ENCODE peak calls at places on chromosomes 13 and 19, in six cellular contexts. One of them, this sample, is unnamed.

GRCh38 chr13:46797468-46798237 is 692 bp upstream of the ESD start:
- DNase-seq in activated T-cell treated with anti-CD3 and anti-CD28 coated beads for 1 hour: no peak
- DNase-seq in astrocyte of the hippocampus: no peak
- DNase-seq in epithelial cell of esophagus: no peak
- DNase-seq in HCT116: no peak
- DNase-seq in SW480: peak
- DNase-seq in this sample: no peak

GRCh38 chr19:49595819-49596404 is 4.9 kb downstream of the PRR12 start:
- DNase-seq in activated T-cell treated with anti-CD3 and anti-CD28 coated beads for 1 hour: no peak
- DNase-seq in astrocyte of the hippocampus: no peak
- DNase-seq in epithelial cell of esophagus: no peak
- DNase-seq in HCT116: no peak
- DNase-seq in SW480: no peak
- DNase-seq in this sample: no peak

GRCh38 chr19:8811315-8812172 is 20.6 kb downstream of the ZNF558 start:
- DNase-seq in activated T-cell treated with anti-CD3 and anti-CD28 coated beads for 1 hour: no peak
- DNase-seq in astrocyte of the hippocampus: no peak
- DNase-seq in epithelial cell of esophagus: no peak
- DNase-seq in HCT116: no peak
- DNase-seq in SW480: no peak
- DNase-seq in this sample: no peak

GRCh38 chr13:96179309-96179708 is 89.4 kb downstream of the HS6ST3 start:
- DNase-seq in activated T-cell treated with anti-CD3 and anti-CD28 coated beads for 1 hour: no peak
- DNase-seq in astrocyte of the hippocampus: no peak
- DNase-seq in epithelial cell of esophagus: no peak
- DNase-seq in HCT116: no peak
- DNase-seq in SW480: no peak
- DNase-seq in this sample: no peak

GRCh38 chr13:33228645-33229445 is 56.7 kb downstream of the STARD13 start:
- DNase-seq in activated T-cell treated with anti-CD3 and anti-CD28 coated beads for 1 hour: no peak
- DNase-seq in astrocyte of the hippocampus: peak
- DNase-seq in epithelial cell of esophagus: peak
- DNase-seq in HCT116: peak
- DNase-seq in SW480: peak
- DNase-seq in this sample: no peak

GRCh38 chr13:40798380-40798779 is 9.0 kb downstream of the SLC25A15 start:
- DNase-seq in activated T-cell treated with anti-CD3 and anti-CD28 coated beads for 1 hour: no peak
- DNase-seq in astrocyte of the hippocampus: no peak
- DNase-seq in epithelial cell of esophagus: no peak
- DNase-seq in HCT116: no peak
- DNase-seq in SW480: no peak
- DNase-seq in this sample: no peak

GRCh38 chr13:107299717-107300116 is 731.8 kb upstream of the ARGLU1 start:
- DNase-seq in activated T-cell treated with anti-CD3 and anti-CD28 coated beads for 1 hour: no peak
- DNase-seq in astrocyte of the hippocampus: no peak
- DNase-seq in epithelial cell of esophagus: peak
- DNase-seq in HCT116: no peak
- DNase-seq in SW480: no peak
- DNase-seq in this sample: no peak

GRCh38 chr19:56076413-56076998 is 44.6 kb downstream of the ZNF787 start:
- DNase-seq in activated T-cell treated with anti-CD3 and anti-CD28 coated beads for 1 hour: peak
- DNase-seq in astrocyte of the hippocampus: peak
- DNase-seq in epithelial cell of esophagus: peak
- DNase-seq in HCT116: peak
- DNase-seq in SW480: peak
- DNase-seq in this sample: no peak

GRCh38 chr13:110910013-110910890 is 4.6 kb downstream of the ANKRD10 start:
- DNase-seq in activated T-cell treated with anti-CD3 and anti-CD28 coated beads for 1 hour: no peak
- DNase-seq in astrocyte of the hippocampus: no peak
- DNase-seq in epithelial cell of esophagus: no peak
- DNase-seq in HCT116: no peak
- DNase-seq in SW480: no peak
- DNase-seq in this sample: no peak